ENCODE peak calls at places on chromosomes 2 and 18, in seven cellular contexts. A, E, Y, H, L, I and R are unnamed samples.

GRCh38 chr18:36593641-36594040 is 235.2 kb downstream of the TPGS2 start:
- DNase-seq in Y (no peak), E (no peak), I (no peak), A (no peak), L (no peak), H (no peak), R (no peak)

GRCh38 chr2:45096996-45097395 is 87.7 kb upstream of the SIX2 start:
- DNase-seq in Y (no peak), I (no peak), A (no peak), L (no peak), E (no peak), H (no peak), R (no peak)

GRCh38 chr2:23206652-23207051 is 178.3 kb upstream of the KLHL29 start:
- DNase-seq in Y (no peak), L (no peak), H (no peak), E (no peak), A (no peak), I (no peak), R (no peak)

GRCh38 chr2:178066890-178067669 is 5.5 kb downstream of the PDE11A start:
- DNase-seq in I (no peak), E (no peak), H (no peak), Y (no peak), A (no peak), L (no peak), R (no peak)

GRCh38 chr2:217412721-217413120 is 552.9 kb upstream of the TNP1 start:
- DNase-seq in H (no peak), I (peak; percentile 13), L (no peak), Y (no peak), E (no peak), A (peak; percentile 34), R (no peak)

GRCh38 chr2:165251361-165251760 is 12.1 kb downstream of the SCN2A start:
- DNase-seq in L (no peak), H (no peak), Y (no peak), E (no peak), A (no peak), I (no peak), R (no peak)

GRCh38 chr2:9205481-9205880 is 1.1 kb upstream of the ASAP2 start:
- DNase-seq in L (no peak), Y (no peak), H (no peak), E (peak; percentile 28), I (no peak), A (no peak), R (no peak)

GRCh38 chr2:16625759-16626158 is 39.9 kb downstream of the CYRIA start:
- DNase-seq in I (no peak), A (no peak), H (no peak), L (no peak), Y (no peak), E (no peak), R (no peak)

GRCh38 chr2:10440736-10441135 is 7.4 kb downstream of the ODC1 start:
- DNase-seq in L (no peak), A (no peak), H (no peak), Y (no peak), E (no peak), I (no peak), R (no peak)

GRCh38 chr18:57559311-57559710 is 27.2 kb downstream of the FECH start:
- DNase-seq in I (no peak), H (no peak), L (no peak), Y (no peak), A (peak; percentile 33), E (no peak), R (no peak)

GRCh38 chr18:66168834-66169233 is 418.0 kb downstream of the CDH7 start:
- DNase-seq in A (no peak), I (no peak), H (no peak), E (no peak), Y (no peak), L (no peak), R (no peak)

GRCh38 chr18:56933472-56933871 is 213.4 kb upstream of the BOD1L2 start:
- DNase-seq in H (no peak), E (no peak), I (no peak), Y (no peak), L (no peak), A (no peak), R (no peak)

GRCh38 chr18:59927246-59927825 is 27.5 kb downstream of the PMAIP1 start:
- DNase-seq in E (peak; percentile 66), L (no peak), I (no peak), H (no peak), Y (no peak), A (no peak), R (no peak)

GRCh38 chr2:191171291-191171690 is 20.5 kb upstream of the STAT4 start:
- DNase-seq in L (no peak), E (no peak), H (no peak), I (no peak), A (no peak), Y (no peak), R (no peak)

GRCh38 chr2:37230581-37230980 is 815 bp downstream of the CEBPZ start:
- DNase-seq in Y (no peak), E (no peak), H (no peak), L (no peak), A (no peak), I (no peak), R (no peak)

GRCh38 chr2:12126325-12126724 is 379.9 kb downstream of the LPIN1 start:
- DNase-seq in Y (no peak), E (no peak), A (no peak), H (no peak), L (no peak), I (no peak), R (no peak)
- TF ChIP-seq CTCF in Y (no peak), E (no peak), A (no peak), H (no peak), L (no peak), I (no peak), R (no peak)

GRCh38 chr2:128368437-128369125 is 49.9 kb upstream of the HS6ST1 start:
- DNase-seq in L (no peak), I (no peak), Y (peak; percentile 51), A (no peak), E (no peak), H (peak; percentile 17), R (no peak)
- TF ChIP-seq CTCF in L (no peak), I (no peak), Y (no peak), A (no peak), E (no peak), H (no peak), R (no peak)

GRCh38 chr2:238518127-238518827 is 91.5 kb downstream of the ASB1 start:
- DNase-seq in Y (no peak), I (peak; percentile 94), A (no peak), H (no peak), E (no peak), L (no peak), R (no peak)
- TF ChIP-seq CTCF in Y (no peak), I (peak; percentile 9), A (no peak), H (no peak), E (no peak), L (no peak), R (no peak)

DNA sequence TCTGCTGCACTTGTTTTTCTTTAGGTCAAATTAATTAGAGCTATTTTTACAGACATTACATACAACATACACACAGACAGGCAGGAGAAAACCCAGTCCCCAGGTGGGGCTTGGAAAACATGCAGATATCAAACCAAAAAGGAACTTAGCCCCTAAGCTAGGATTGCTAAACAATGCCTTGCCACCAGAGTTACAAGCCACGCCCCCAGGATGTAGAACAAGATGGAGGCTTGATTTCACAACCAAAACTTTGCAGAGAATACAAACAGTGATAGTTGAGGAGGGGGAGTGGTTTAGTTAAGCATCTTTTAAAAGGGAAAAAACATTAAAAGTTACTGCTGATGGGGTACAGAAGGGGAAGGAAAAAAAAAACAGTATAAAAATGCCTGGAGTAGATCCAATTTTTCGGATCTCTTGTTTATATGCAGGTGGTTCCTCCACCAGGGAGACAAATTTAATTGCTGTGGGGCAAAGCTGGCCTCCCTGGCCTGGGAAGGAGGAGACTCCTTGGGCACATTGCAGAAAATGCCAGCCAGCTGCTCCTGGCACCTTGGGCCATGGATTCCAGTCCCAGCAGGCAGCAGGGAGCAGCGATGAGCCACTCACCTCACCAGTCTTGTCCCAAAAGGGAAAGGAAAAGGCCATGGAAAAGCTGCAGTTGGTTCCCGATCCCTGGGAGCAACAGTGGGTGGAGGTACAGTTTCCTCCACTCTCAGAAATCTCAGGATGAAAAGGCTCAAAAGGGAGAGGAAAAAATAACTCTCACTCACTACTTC is 348.4 kb upstream of the REG3G start:
- DNase-seq in I (no peak), L (no peak), E (no peak), Y (no peak), H (no peak), A (no peak), R (no peak)
- TF ChIP-seq CTCF in I (no peak), L (no peak), E (no peak), Y (no peak), H (no peak), A (no peak), R (no peak)

DNA sequence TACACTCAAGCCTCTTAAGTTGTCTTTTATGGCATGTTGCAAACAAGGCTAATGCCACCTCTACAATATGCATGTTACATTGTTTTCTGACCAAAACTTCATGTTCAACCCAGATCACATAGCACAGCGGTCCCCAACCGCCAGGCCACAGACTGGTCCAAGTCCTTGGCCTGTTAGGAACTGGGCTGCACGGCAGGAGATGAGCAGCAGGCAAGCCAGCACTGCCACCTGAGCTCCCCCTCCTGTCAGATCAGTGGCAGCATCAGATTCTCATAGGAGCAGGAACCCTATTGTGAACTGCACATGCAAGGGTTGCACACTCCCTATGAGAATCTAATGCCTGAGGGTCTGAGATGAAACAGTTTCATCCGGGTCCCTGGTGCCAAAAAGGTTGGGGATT is 324.8 kb upstream of the CHAC2 start:
- DNase-seq in A (no peak), I (no peak), H (no peak), Y (no peak), L (no peak), E (no peak), R (no peak)
- TF ChIP-seq CTCF in A (peak; percentile 30), I (no peak), H (no peak), Y (no peak), L (peak; percentile 31), E (peak; percentile 19), R (no peak)

DNA sequence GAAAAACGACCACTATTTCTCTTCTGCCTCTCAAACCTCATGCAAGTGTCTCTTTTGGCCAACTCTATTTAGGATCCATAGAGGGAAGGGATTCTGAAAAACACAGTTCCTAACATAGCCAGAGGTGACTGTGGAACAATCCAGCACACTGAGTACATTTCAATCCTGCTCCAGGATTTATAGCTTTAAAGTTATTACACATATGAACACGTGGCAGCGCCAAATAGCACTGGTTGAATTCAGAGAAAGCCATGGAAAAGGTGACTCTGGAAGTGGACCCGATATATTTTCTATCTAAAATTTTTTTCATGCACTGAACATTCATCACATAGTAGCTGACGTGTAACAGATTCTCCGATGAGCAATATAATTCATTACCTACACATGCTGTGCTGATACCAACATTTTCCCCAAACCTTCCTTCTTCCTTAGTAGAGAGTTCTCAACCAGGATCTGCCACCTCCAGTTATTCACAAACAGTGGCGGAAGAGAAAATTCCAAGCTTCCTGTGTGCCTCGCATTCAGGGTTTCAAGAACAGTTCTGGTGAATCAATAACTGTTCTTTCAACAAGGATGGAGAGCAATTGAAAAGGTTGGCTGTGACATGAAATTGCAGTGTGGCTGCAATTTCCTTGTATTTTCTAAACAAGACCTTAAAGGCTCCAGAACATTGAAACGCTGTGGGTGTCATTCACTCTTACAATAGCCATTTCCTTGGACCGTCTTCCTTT is 25.7 kb upstream of the TTR start:
- DNase-seq in I (no peak), E (no peak), L (no peak), Y (no peak), H (no peak), A (no peak), R (no peak)
- TF ChIP-seq CTCF in I (no peak), E (no peak), L (no peak), Y (no peak), H (no peak), A (no peak), R (no peak)